ENCODE peak calls at places on chromosomes 3 and 15, in seven cellular contexts. One of them, this sample, is unnamed.

GRCh38 chr3:143548449-143548848 is 299.8 kb downstream of the SLC9A9 start:
- DNase-seq in AG09319: no peak
- DNase-seq in BJ: no peak
- DNase-seq in erythroblast: no peak
- DNase-seq in activated T-cell treated with anti-CD3 and anti-CD28 coated beads for 24 hours: no peak
- DNase-seq in activated gamma-delta T cell treated with Interleukin-2 at 50 U/mL for 16 hours: no peak
- DNase-seq in hippocampal formation: no peak
- DNase-seq in this sample: no peak

GRCh38 chr3:53815067-53815466 is 31.2 kb downstream of the CHDH start:
- DNase-seq in AG09319: no peak
- DNase-seq in BJ: no peak
- DNase-seq in erythroblast: no peak
- DNase-seq in activated T-cell treated with anti-CD3 and anti-CD28 coated beads for 24 hours: no peak
- DNase-seq in activated gamma-delta T cell treated with Interleukin-2 at 50 U/mL for 16 hours: no peak
- DNase-seq in hippocampal formation: no peak
- DNase-seq in this sample: no peak

GRCh38 chr15:62444104-62445027 is 279.3 kb upstream of the C2CD4B start:
- DNase-seq in AG09319: peak
- DNase-seq in BJ: peak
- DNase-seq in erythroblast: no peak
- DNase-seq in activated T-cell treated with anti-CD3 and anti-CD28 coated beads for 24 hours: no peak
- DNase-seq in activated gamma-delta T cell treated with Interleukin-2 at 50 U/mL for 16 hours: no peak
- DNase-seq in hippocampal formation: no peak
- DNase-seq in this sample: no peak

GRCh38 chr3:35721628-35722027 is 82.3 kb downstream of the ARPP21 start:
- DNase-seq in AG09319: no peak
- DNase-seq in BJ: no peak
- DNase-seq in erythroblast: no peak
- DNase-seq in activated T-cell treated with anti-CD3 and anti-CD28 coated beads for 24 hours: no peak
- DNase-seq in activated gamma-delta T cell treated with Interleukin-2 at 50 U/mL for 16 hours: no peak
- DNase-seq in hippocampal formation: no peak
- DNase-seq in this sample: no peak

GRCh38 chr15:62416535-62416934 is 251.4 kb upstream of the C2CD4B start:
- DNase-seq in AG09319: no peak
- DNase-seq in BJ: no peak
- DNase-seq in erythroblast: no peak
- DNase-seq in activated T-cell treated with anti-CD3 and anti-CD28 coated beads for 24 hours: no peak
- DNase-seq in activated gamma-delta T cell treated with Interleukin-2 at 50 U/mL for 16 hours: no peak
- DNase-seq in hippocampal formation: no peak
- DNase-seq in this sample: no peak

GRCh38 chr3:151008699-151009098 is 36.2 kb upstream of the CLRN1 start:
- DNase-seq in AG09319: no peak
- DNase-seq in BJ: no peak
- DNase-seq in erythroblast: no peak
- DNase-seq in activated T-cell treated with anti-CD3 and anti-CD28 coated beads for 24 hours: no peak
- DNase-seq in activated gamma-delta T cell treated with Interleukin-2 at 50 U/mL for 16 hours: no peak
- DNase-seq in hippocampal formation: no peak
- DNase-seq in this sample: no peak

GRCh38 chr3:18420584-18420983 is 4.6 kb downstream of the SATB1 start:
- DNase-seq in AG09319: no peak
- DNase-seq in BJ: no peak
- DNase-seq in erythroblast: no peak
- DNase-seq in activated T-cell treated with anti-CD3 and anti-CD28 coated beads for 24 hours: no peak
- DNase-seq in activated gamma-delta T cell treated with Interleukin-2 at 50 U/mL for 16 hours: no peak
- DNase-seq in hippocampal formation: no peak
- DNase-seq in this sample: no peak

GRCh38 chr15:71093089-71094024 is 21.9 kb upstream of the THSD4 start:
- DNase-seq in AG09319: no peak
- DNase-seq in BJ: peak
- DNase-seq in erythroblast: no peak
- DNase-seq in activated T-cell treated with anti-CD3 and anti-CD28 coated beads for 24 hours: no peak
- DNase-seq in activated gamma-delta T cell treated with Interleukin-2 at 50 U/mL for 16 hours: no peak
- DNase-seq in hippocampal formation: no peak
- DNase-seq in this sample: no peak

GRCh38 chr3:40876019-40876418 is 323.3 kb upstream of the CTNNB1 start:
- DNase-seq in AG09319: no peak
- DNase-seq in BJ: no peak
- DNase-seq in erythroblast: no peak
- DNase-seq in activated T-cell treated with anti-CD3 and anti-CD28 coated beads for 24 hours: no peak
- DNase-seq in activated gamma-delta T cell treated with Interleukin-2 at 50 U/mL for 16 hours: no peak
- DNase-seq in hippocampal formation: no peak
- DNase-seq in this sample: no peak

GRCh38 chr15:93121994-93122910 is 33.2 kb upstream of the RGMA start:
- DNase-seq in AG09319: no peak
- DNase-seq in BJ: no peak
- DNase-seq in erythroblast: no peak
- DNase-seq in activated T-cell treated with anti-CD3 and anti-CD28 coated beads for 24 hours: no peak
- DNase-seq in activated gamma-delta T cell treated with Interleukin-2 at 50 U/mL for 16 hours: no peak
- DNase-seq in hippocampal formation: no peak
- DNase-seq in this sample: no peak

GRCh38 chr15:99842071-99842470 is 108.8 kb upstream of the LYSMD4 start:
- DNase-seq in AG09319: no peak
- DNase-seq in BJ: no peak
- DNase-seq in erythroblast: no peak
- DNase-seq in activated T-cell treated with anti-CD3 and anti-CD28 coated beads for 24 hours: peak
- DNase-seq in activated gamma-delta T cell treated with Interleukin-2 at 50 U/mL for 16 hours: no peak
- DNase-seq in hippocampal formation: no peak
- DNase-seq in this sample: no peak

This sample was measured in natural killer cell.